ENCODE peak calls at places on chromosomes 12 and 14, in ten cellular contexts. Y is H4; P is lower lobe of right lung; B is progenitor cell of endocrine pancreas; H is MCF 10A; W is GM12865; M is cerebellar cortex; U is effector memory CD4-positive, alpha-beta T cell; J is GM04504; G is PC-3. E is an unnamed sample.

GRCh38 chr12:113050808-113051207 is 5.7 kb upstream of the DTX1 start:
- DNase-seq in Y (no peak), P (no peak), B (no peak), H (no peak), W (peak; percentile 37), M (no peak), U (no peak), J (no peak), G (no peak), E (no peak)

GRCh38 chr14:63205281-63205575 is 985 bp downstream of the RHOJ start:
- DNase-seq in Y (no peak), P (no peak), B (no peak), H (no peak), W (no peak), M (no peak), U (no peak), J (no peak), G (no peak), E (no peak)

GRCh38 chr12:103799504-103800251 is 41.4 kb downstream of the NT5DC3 start:
- DNase-seq in Y (peak; percentile 47), P (no peak), B (no peak), H (peak; percentile 93), W (no peak), M (no peak), U (no peak), J (no peak), G (peak; percentile 69), E (peak; percentile 70)

GRCh38 chr14:60756847-60757246 is 22.3 kb downstream of the MNAT1 start:
- DNase-seq in Y (no peak), P (no peak), B (no peak), H (no peak), W (no peak), M (no peak), U (no peak), J (no peak), G (peak; percentile 28), E (no peak)

GRCh38 chr12:12007001-12007712 is 63.6 kb upstream of the BCL2L14 start:
- DNase-seq in Y (peak; percentile 66), P (no peak), B (no peak), H (no peak), W (peak; percentile 79), M (no peak), U (no peak), J (no peak), G (peak; percentile 64), E (no peak)

GRCh38 chr12:102964872-102965271 is 7.4 kb downstream of the ASCL1 start:
- DNase-seq in Y (no peak), P (peak; percentile 49), B (peak; percentile 29), H (no peak), W (peak; percentile 33), M (no peak), U (no peak), J (no peak), G (no peak), E (no peak)

GRCh38 chr12:100826323-100826722 is 31.7 kb downstream of the ANO4 start:
- DNase-seq in Y (peak; percentile 25), P (no peak), B (peak; percentile 64), H (peak; percentile 61), W (peak; percentile 43), M (peak; percentile 8), U (no peak), J (no peak), G (peak; percentile 61), E (peak; percentile 79)

GRCh38 chr12:75378354-75378753 is 12.5 kb upstream of the GLIPR1L2 start:
- DNase-seq in Y (no peak), P (no peak), B (no peak), H (peak; percentile 3), W (no peak), M (no peak), U (no peak), J (no peak), G (no peak), E (no peak)

GRCh38 chr12:91978143-91978542 is 167.5 kb downstream of the BTG1 start:
- DNase-seq in Y (peak; percentile 25), P (no peak), B (no peak), H (no peak), W (no peak), M (no peak), U (peak; percentile 39), J (no peak), G (no peak), E (no peak)

GRCh38 chr12:132577191-132577920 is 33.0 kb downstream of the LRCOL1 start:
- DNase-seq in Y (no peak), P (no peak), B (no peak), H (no peak), W (no peak), M (no peak), U (no peak), J (no peak), G (no peak), E (no peak)

GRCh38 chr14:99395904-99396530 is 84.6 kb downstream of the SETD3 start:
- DNase-seq in Y (peak; percentile 82), P (no peak), B (no peak), H (peak; percentile 52), W (no peak), M (peak; percentile 9), U (peak; percentile 10), J (no peak), G (peak; percentile 83), E (no peak)

GRCh38 chr12:54009171-54010052 is 627 bp downstream of the HOXC8 start:
- DNase-seq in Y (no peak), P (no peak), B (no peak), H (peak; percentile 47), W (no peak), M (no peak), U (no peak), J (no peak), G (peak; percentile 46), E (no peak)

GRCh38 chr12:97711392-97711791 is 248.8 kb downstream of the RMST start:
- DNase-seq in Y (no peak), P (no peak), B (no peak), H (no peak), W (no peak), M (no peak), U (no peak), J (no peak), G (no peak), E (no peak)

GRCh38 chr14:24079521-24080141 is 8.3 kb downstream of the CPNE6 start:
- DNase-seq in Y (no peak), P (no peak), B (no peak), H (no peak), W (no peak), M (peak; percentile 93), U (no peak), J (no peak), G (no peak), E (no peak)

GRCh38 chr12:115872919-115873357 is 404.6 kb downstream of the MED13L start:
- DNase-seq in Y (peak; percentile 20), P (no peak), B (peak; percentile 44), H (no peak), W (peak; percentile 2), M (no peak), U (no peak), J (no peak), G (peak; percentile 99), E (no peak)

GRCh38 chr12:1840561-1840960 is 20.2 kb downstream of the LRTM2 start:
- DNase-seq in Y (no peak), P (peak; percentile 29), B (no peak), H (no peak), W (no peak), M (no peak), U (no peak), J (no peak), G (no peak), E (no peak)

GRCh38 chr14:91719839-91720238 is 12.0 kb downstream of the CATSPERB start:
- DNase-seq in Y (no peak), P (no peak), B (no peak), H (no peak), W (no peak), M (no peak), U (no peak), J (no peak), G (no peak), E (no peak)

GRCh38 chr14:68977741-68978549 is 1.2 kb downstream of the ACTN1 start:
- DNase-seq in Y (peak; percentile 94), P (peak; percentile 81), B (peak; percentile 38), H (peak; percentile 91), W (peak; percentile 66), M (no peak), U (no peak), J (peak; percentile 83), G (peak; percentile 95), E (peak; percentile 85)

GRCh38 chr12:89768586-89769482 is 60.2 kb upstream of the ATP2B1 start:
- DNase-seq in Y (peak; percentile 90), P (no peak), B (no peak), H (peak; percentile 97), W (no peak), M (no peak), U (no peak), J (peak; percentile 95), G (peak; percentile 98), E (peak; percentile 3)

GRCh38 chr12:80848858-80849257 is 88.9 kb downstream of the LIN7A start:
- DNase-seq in Y (no peak), P (no peak), B (no peak), H (no peak), W (no peak), M (no peak), U (no peak), J (no peak), G (peak; percentile 5), E (no peak)

GRCh38 chr14:75589896-75590295 is 11.5 kb downstream of the FLVCR2 start:
- DNase-seq in Y (no peak), P (no peak), B (no peak), H (no peak), W (no peak), M (no peak), U (no peak), J (no peak), G (no peak), E (no peak)